ENCODE peak calls at places on chromosome 7, in eight cellular contexts. X, R, Y, E, K, U, L and C are unnamed samples.

GRCh38 chr7:137977173-137977572 is 24.7 kb downstream of the CREB3L2 start:
- DNase-seq in K (no peak), Y (no peak), E (no peak), R (no peak), L (no peak), U (no peak), X (no peak), C (no peak)

GRCh38 chr7:49099587-49100326 is 175.4 kb downstream of the CDC14C start:
- DNase-seq in E (no peak), L (no peak), U (no peak), Y (no peak), R (no peak), X (no peak), K (no peak), C (no peak)

GRCh38 chr7:134818568-134819345 is 39.3 kb downstream of the CALD1 start:
- DNase-seq in K (no peak), X (no peak), Y (no peak), E (no peak), L (no peak), R (no peak), U (no peak), C (no peak)

GRCh38 chr7:127692200-127692599 is 40.2 kb downstream of the SND1 start:
- DNase-seq in R (no peak), L (no peak), X (no peak), Y (no peak), U (no peak), K (no peak), E (no peak), C (no peak)

GRCh38 chr7:16514271-16514670 is 12.4 kb upstream of the LRRC72 start:
- DNase-seq in K (no peak), Y (no peak), E (no peak), L (no peak), U (no peak), X (no peak), R (no peak), C (no peak)

GRCh38 chr7:123494193-123494796 is 40.1 kb downstream of the IQUB start:
- DNase-seq in K (no peak), Y (peak; percentile 7), L (peak; percentile 58), X (peak; percentile 21), E (no peak), R (peak; percentile 7), U (peak; percentile 31), C (peak; percentile 21)

GRCh38 chr7:102146989-102147388 is 139.7 kb upstream of the SH2B2 start:
- DNase-seq in Y (no peak), X (no peak), K (no peak), R (no peak), E (no peak), L (peak; percentile 16), U (no peak), C (no peak)

GRCh38 chr7:19378340-19378704 is 233.1 kb upstream of the FERD3L start:
- DNase-seq in U (no peak), K (no peak), L (no peak), R (no peak), E (no peak), Y (no peak), X (peak; percentile 42), C (no peak)

GRCh38 chr7:139691253-139691781 is 86.5 kb downstream of the HIPK2 start:
- DNase-seq in X (peak; percentile 82), Y (peak; percentile 32), L (no peak), K (no peak), R (no peak), U (no peak), E (no peak), C (no peak)

GRCh38 chr7:2537981-2538851 is 17.1 kb downstream of the BRAT1 start:
- DNase-seq in R (no peak), U (no peak), Y (no peak), E (no peak), K (no peak), X (no peak), L (no peak), C (no peak)

GRCh38 chr7:44386139-44386913 is 60.9 kb upstream of the CAMK2B start:
- DNase-seq in E (no peak), K (no peak), R (no peak), L (no peak), U (no peak), X (no peak), Y (no peak), C (no peak)

GRCh38 chr7:139718859-139719258 is 58.9 kb downstream of the HIPK2 start:
- DNase-seq in U (no peak), K (no peak), Y (no peak), R (no peak), X (no peak), L (no peak), E (no peak), C (no peak)

GRCh38 chr7:6205921-6206660 is 66.3 kb downstream of the CYTH3 start:
- DNase-seq in X (no peak), R (no peak), K (no peak), E (no peak), U (no peak), L (no peak), Y (no peak), C (no peak)

GRCh38 chr7:91266067-91266930 is 2.1 kb downstream of the FZD1 start:
- DNase-seq in Y (no peak), L (peak; percentile 23), K (no peak), U (no peak), E (no peak), X (no peak), R (no peak), C (no peak)

GRCh38 chr7:157415486-157415885 is 78.7 kb downstream of the DNAJB6 start:
- DNase-seq in X (no peak), Y (no peak), L (no peak), K (no peak), R (no peak), E (no peak), U (no peak), C (no peak)

GRCh38 chr7:44969701-44970494 is 8.9 kb downstream of the MYO1G start:
- DNase-seq in L (no peak), U (no peak), R (no peak), Y (no peak), X (no peak), E (no peak), K (no peak), C (no peak)

GRCh38 chr7:1141651-1142050 is 18.3 kb downstream of the ZFAND2A start:
- DNase-seq in L (no peak), Y (no peak), X (no peak), R (no peak), U (no peak), E (no peak), K (no peak), C (no peak)

GRCh38 chr7:105910172-105910571 is 33.8 kb upstream of the ATXN7L1 start:
- DNase-seq in E (no peak), L (no peak), U (no peak), X (no peak), Y (no peak), K (no peak), R (no peak), C (no peak)

GRCh38 chr7:152867482-152867833 is 107.9 kb downstream of the ACTR3B start:
- DNase-seq in K (no peak), U (no peak), X (no peak), E (no peak), R (no peak), Y (no peak), L (no peak), C (no peak)

GRCh38 chr7:111090834-111091233 is at the start of gene LRRN3:
- DNase-seq in L (peak; percentile 6), Y (peak; percentile 30), U (peak; percentile 25), X (peak; percentile 68), R (no peak), K (peak; percentile 34), E (no peak), C (no peak)

GRCh38 chr7:93836111-93836510 is 54.4 kb downstream of the TFPI2 start:
- DNase-seq in K (no peak), X (no peak), L (no peak), Y (no peak), R (no peak), E (no peak), U (no peak), C (no peak)

GRCh38 chr7:36570508-36571219 is 153.6 kb downstream of the AOAH start:
- DNase-seq in X (no peak), L (no peak), K (no peak), Y (no peak), U (no peak), R (no peak), E (no peak), C (no peak)

GRCh38 chr7:118583651-118584050 is 359.1 kb downstream of the ANKRD7 start:
- DNase-seq in L (no peak), U (no peak), K (no peak), R (no peak), Y (no peak), X (peak; percentile 41), E (no peak), C (no peak)

GRCh38 chr7:15925608-15926007 is 239.1 kb upstream of the MEOX2 start:
- DNase-seq in U (no peak), L (no peak), Y (no peak), X (no peak), E (no peak), K (no peak), R (no peak), C (no peak)

GRCh38 chr7:80967536-80968297 is 48.9 kb upstream of the SEMA3C start:
- DNase-seq in R (no peak), U (no peak), K (no peak), E (no peak), Y (no peak), X (no peak), L (no peak), C (no peak)

GRCh38 chr7:48255046-48255445 is 83.8 kb downstream of the ABCA13 start:
- DNase-seq in L (no peak), E (no peak), X (no peak), Y (no peak), U (no peak), K (no peak), R (no peak), C (no peak)

GRCh38 chr7:30855936-30856335 is 55.7 kb upstream of the AQP1 start:
- DNase-seq in L (no peak), K (no peak), U (no peak), R (no peak), E (no peak), X (no peak), Y (no peak), C (no peak)

GRCh38 chr7:95545007-95545615 is 51.2 kb downstream of the PDK4 start:
- DNase-seq in U (no peak), E (no peak), Y (peak; percentile 50), X (peak; percentile 29), R (peak; percentile 21), L (peak; percentile 72), K (peak; percentile 9), C (peak; percentile 34)

GRCh38 chr7:13989944-13990295 is 454 bp upstream of the ETV1 start:
- DNase-seq in U (no peak), K (no peak), X (no peak), Y (no peak), E (no peak), R (no peak), L (peak; percentile 9), C (peak; percentile 14)

GRCh38 chr7:134458341-134458805 is 527 bp downstream of the AKR1B1 start:
- DNase-seq in X (peak; percentile 45), L (peak; percentile 29), U (peak; percentile 47), K (peak; percentile 59), R (peak; percentile 46), Y (no peak), E (peak; percentile 32), C (peak; percentile 53)

GRCh38 chr7:42238709-42239395 is 1.8 kb upstream of the GLI3 start:
- DNase-seq in L (no peak), K (peak; percentile 8), R (peak; percentile 50), E (no peak), X (no peak), U (no peak), Y (peak; percentile 78), C (peak; percentile 78)

GRCh38 chr7:46627038-46627315 is 705.9 kb upstream of the IGFBP3 start:
- DNase-seq in U (no peak), K (no peak), R (no peak), X (no peak), E (no peak), Y (peak; percentile 45), L (no peak), C (no peak)

GRCh38 chr7:101021703-101022102 is 1.8 kb downstream of the MUC17 start:
- DNase-seq in L (no peak), E (no peak), X (no peak), R (no peak), K (no peak), Y (no peak), U (no peak), C (no peak)

GRCh38 chr7:78151229-78151628 is 352.7 kb downstream of the PHTF2 start:
- DNase-seq in K (no peak), Y (peak; percentile 92), E (no peak), U (no peak), R (no peak), X (peak; percentile 94), L (no peak), C (no peak)